ENCODE peak calls at places on chromosome 15, in ten cellular contexts. H, F, P, Y, A, D, G, Q, M and W are unnamed samples.

GRCh38 chr15:89332446-89332845 is 2.2 kb downstream of the POLG start:
- DNase-seq in Q (no peak), A (no peak), D (peak), H (no peak), M (no peak), F (no peak), Y (no peak), P (no peak), G (no peak), W (peak)

GRCh38 chr15:68819451-68820204 is 1.1 kb downstream of the ANP32A start:
- DNase-seq in A (no peak), Y (peak), F (peak), D (no peak), M (peak), Q (peak), G (peak), P (no peak), H (no peak), W (peak)

GRCh38 chr15:79431636-79432344 is at the start of gene MINAR1:
- DNase-seq in A (no peak), M (peak), G (no peak), P (no peak), Y (no peak), F (peak), D (peak), H (no peak), Q (no peak), W (no peak)

GRCh38 chr15:90814193-90814811 is 54.1 kb upstream of the FURIN start:
- DNase-seq in Q (no peak), F (no peak), M (peak), H (no peak), G (no peak), A (no peak), Y (no peak), D (no peak), P (no peak), W (no peak)

GRCh38 chr15:39944711-39945110 is 10.8 kb downstream of the EIF2AK4 start:
- DNase-seq in M (no peak), F (no peak), G (no peak), Q (no peak), Y (no peak), D (no peak), H (no peak), A (no peak), P (no peak), W (no peak)

GRCh38 chr15:98650871-98651481 is 2.6 kb downstream of the IGF1R start:
- DNase-seq in H (no peak), P (peak), Y (no peak), A (no peak), G (no peak), Q (peak), F (no peak), D (no peak), M (no peak), W (no peak)

GRCh38 chr15:64334530-64334929 is 21.4 kb downstream of the CSNK1G1 start:
- DNase-seq in M (no peak), P (peak), A (no peak), H (no peak), D (no peak), F (no peak), G (no peak), Q (peak), Y (no peak), W (peak)

GRCh38 chr15:97688886-97689285 is 271.6 kb upstream of the ARRDC4 start:
- DNase-seq in A (no peak), D (no peak), M (no peak), Y (no peak), Q (no peak), P (no peak), F (no peak), G (no peak), H (no peak), W (no peak)

GRCh38 chr15:37087050-37087691 is 13.2 kb downstream of the MEIS2 start:
- DNase-seq in Q (no peak), D (no peak), Y (no peak), M (no peak), A (no peak), P (no peak), H (no peak), F (no peak), G (peak), W (no peak)

GRCh38 chr15:39099524-39099923 is 481.4 kb upstream of the THBS1 start:
- DNase-seq in Y (no peak), G (no peak), A (no peak), M (no peak), Q (no peak), P (no peak), D (no peak), H (no peak), F (no peak), W (no peak)

GRCh38 chr15:73799466-73799865 is 46.3 kb upstream of the INSYN1 start:
- DNase-seq in Q (no peak), P (no peak), M (no peak), G (no peak), D (no peak), Y (no peak), A (no peak), H (no peak), F (no peak), W (no peak)

GRCh38 chr15:38941399-38941953 is 376.9 kb upstream of the RASGRP1 start:
- DNase-seq in G (no peak), A (no peak), M (no peak), D (peak), Q (no peak), Y (no peak), F (no peak), H (no peak), P (no peak), W (no peak)

GRCh38 chr15:41878355-41878699 is 15.5 kb downstream of the SPTBN5 start:
- DNase-seq in M (no peak), H (no peak), A (no peak), P (no peak), F (peak), G (no peak), D (no peak), Q (no peak), Y (no peak), W (no peak)

GRCh38 chr15:47820780-47821319 is 103.5 kb downstream of the SEMA6D start:
- DNase-seq in P (no peak), G (no peak), Y (no peak), M (no peak), D (peak), H (no peak), Q (no peak), F (no peak), A (no peak), W (no peak)